ENCODE peak calls at places on chromosomes 16 and 17, in four cellular contexts. One of them, this sample, is unnamed. For H3K27me3 and H3K36me3, the result is how much of the 10 kb centered on the place peaks cover.

GRCh38 chr16:46673320-46674013 is 15.5 kb downstream of the VPS35 start:
- DNase-seq in GM23248: peak
- DNase-seq in HAP-1: peak
- DNase-seq in colonic mucosa: no peak
- DNase-seq in this sample: peak

GRCh38 chr17:78642707-78643106 is 65.5 kb upstream of the DNAH17 start:
- DNase-seq in GM23248: no peak
- DNase-seq in HAP-1: no peak
- DNase-seq in colonic mucosa: no peak
- DNase-seq in this sample: no peak

GRCh38 chr17:52751051-52751450 is 592.5 kb upstream of the CA10 start:
- DNase-seq in GM23248: no peak
- DNase-seq in HAP-1: no peak
- DNase-seq in colonic mucosa: no peak
- DNase-seq in this sample: no peak

GRCh38 chr17:8954339-8954738 is 11.2 kb downstream of the PIK3R5 start:
- DNase-seq in GM23248: no peak
- DNase-seq in HAP-1: no peak
- DNase-seq in colonic mucosa: peak
- DNase-seq in this sample: no peak

GRCh38 chr17:1604831-1605528 is 23.7 kb downstream of the SLC43A2 start:
- DNase-seq in GM23248: no peak
- DNase-seq in HAP-1: no peak
- DNase-seq in colonic mucosa: no peak
- DNase-seq in this sample: no peak

GRCh38 chr17:34254146-34254545 is 939 bp upstream of the CCL2 start:
- DNase-seq in GM23248: peak
- DNase-seq in HAP-1: peak
- DNase-seq in colonic mucosa: no peak
- DNase-seq in this sample: peak

GRCh38 chr17:35243459-35244204 is 760 bp downstream of the SLFN5 start:
- DNase-seq in GM23248: peak
- DNase-seq in HAP-1: peak
- DNase-seq in colonic mucosa: peak
- DNase-seq in this sample: peak

GRCh38 chr17:66301418-66301863 is 972 bp upstream of the PRKCA start:
- DNase-seq in GM23248: no peak
- DNase-seq in HAP-1: no peak
- DNase-seq in colonic mucosa: no peak
- DNase-seq in this sample: no peak

GRCh38 chr16:57519796-57520360 is 16.5 kb downstream of the CCDC102A start:
- DNase-seq in GM23248: peak
- DNase-seq in HAP-1: peak
- DNase-seq in colonic mucosa: peak
- DNase-seq in this sample: peak

GRCh38 chr17:69434164-69434579 is 19.7 kb downstream of the MAP2K6 start:
- DNase-seq in GM23248: no peak
- DNase-seq in HAP-1: peak
- DNase-seq in colonic mucosa: no peak
- DNase-seq in this sample: no peak

GRCh38 chr16:709651-710499 is 4.3 kb upstream of the FBXL16 start:
- DNase-seq in GM23248: peak
- DNase-seq in HAP-1: peak
- DNase-seq in colonic mucosa: no peak
- DNase-seq in this sample: peak

GRCh38 chr17:62714016-62714777 is 86.7 kb downstream of the MRC2 start:
- DNase-seq in GM23248: peak
- DNase-seq in HAP-1: peak
- DNase-seq in colonic mucosa: no peak
- DNase-seq in this sample: peak

GRCh38 chr17:78785663-78786057 is 3.6 kb upstream of the CYTH1 start:
- DNase-seq in GM23248: no peak
- DNase-seq in HAP-1: no peak
- DNase-seq in colonic mucosa: no peak
- DNase-seq in this sample: no peak

GRCh38 chr17:29760279-29760721 is 137.6 kb upstream of the CORO6 start:
- DNase-seq in GM23248: peak
- DNase-seq in HAP-1: no peak
- DNase-seq in colonic mucosa: no peak
- DNase-seq in this sample: no peak

GRCh38 chr17:73720187-73720834 is 76.1 kb upstream of the SDK2 start:
- DNase-seq in GM23248: no peak
- DNase-seq in HAP-1: no peak
- DNase-seq in colonic mucosa: no peak
- DNase-seq in this sample: no peak

GRCh38 chr16:75264999-75265910 is 13.8 kb upstream of the BCAR1 start:
- DNase-seq in GM23248: peak
- DNase-seq in HAP-1: peak
- DNase-seq in colonic mucosa: peak
- DNase-seq in this sample: peak

GRCh38 chr16:51434567-51435198 is 283.6 kb upstream of the SALL1 start:
- DNase-seq in GM23248: no peak
- DNase-seq in HAP-1: no peak
- DNase-seq in colonic mucosa: no peak
- DNase-seq in this sample: no peak

GRCh38 chr17:81380682-81381518 is 14.4 kb upstream of the BAHCC1 start:
- DNase-seq in GM23248: no peak
- DNase-seq in HAP-1: no peak
- DNase-seq in colonic mucosa: no peak
- DNase-seq in this sample: no peak

GRCh38 chr17:13428611-13429042 is 173.1 kb downstream of the HS3ST3A1 start:
- DNase-seq in GM23248: peak
- DNase-seq in HAP-1: no peak
- DNase-seq in colonic mucosa: no peak
- DNase-seq in this sample: no peak

GRCh38 chr16:4227040-4227332 is 14.9 kb downstream of the SRL start:
- DNase-seq in GM23248: no peak
- DNase-seq in HAP-1: no peak
- DNase-seq in colonic mucosa: no peak
- DNase-seq in this sample: no peak

GRCh38 chr16:67632415-67633172 is 12.3 kb upstream of the CARMIL2 start:
- DNase-seq in GM23248: no peak
- DNase-seq in HAP-1: no peak
- DNase-seq in colonic mucosa: no peak
- DNase-seq in this sample: no peak

GRCh38 chr16:10039220-10040096 is 142.8 kb downstream of the GRIN2A start:
- DNase-seq in GM23248: no peak
- DNase-seq in HAP-1: no peak
- DNase-seq in colonic mucosa: no peak
- DNase-seq in this sample: peak

GRCh38 chr17:78281249-78281865 is 49.9 kb downstream of the TMEM235 start:
- DNase-seq in GM23248: no peak
- DNase-seq in HAP-1: no peak
- DNase-seq in colonic mucosa: no peak
- DNase-seq in this sample: no peak

GRCh38 chr17:38617074-38617860 is 11.5 kb upstream of the SRCIN1 start:
- DNase-seq in GM23248: no peak
- DNase-seq in HAP-1: no peak
- DNase-seq in colonic mucosa: no peak
- DNase-seq in this sample: no peak

GRCh38 chr17:42135664-42136653 is 13.4 kb downstream of the HSPB9 start:
- DNase-seq in GM23248: peak
- DNase-seq in HAP-1: no peak
- DNase-seq in colonic mucosa: peak
- DNase-seq in this sample: peak

GRCh38 chr17:19004601-19005441 is at the start of gene FAM83G:
- DNase-seq in GM23248: peak
- DNase-seq in HAP-1: peak
- DNase-seq in colonic mucosa: peak
- DNase-seq in this sample: peak

GRCh38 chr17:73343168-73343634 is 31.4 kb upstream of the CDC42EP4 start:
- DNase-seq in GM23248: peak
- DNase-seq in HAP-1: peak
- DNase-seq in colonic mucosa: no peak
- DNase-seq in this sample: peak

GRCh38 chr16:74710401-74710800 is 9.7 kb upstream of the MLKL start:
- DNase-seq in GM23248: no peak
- DNase-seq in HAP-1: no peak
- DNase-seq in colonic mucosa: no peak
- DNase-seq in this sample: no peak

GRCh38 chr16:2243781-2244180 is 7.5 kb downstream of the DNASE1L2 start:
- DNase-seq in GM23248: no peak
- DNase-seq in HAP-1: no peak
- DNase-seq in colonic mucosa: no peak
- DNase-seq in this sample: no peak

DNA sequence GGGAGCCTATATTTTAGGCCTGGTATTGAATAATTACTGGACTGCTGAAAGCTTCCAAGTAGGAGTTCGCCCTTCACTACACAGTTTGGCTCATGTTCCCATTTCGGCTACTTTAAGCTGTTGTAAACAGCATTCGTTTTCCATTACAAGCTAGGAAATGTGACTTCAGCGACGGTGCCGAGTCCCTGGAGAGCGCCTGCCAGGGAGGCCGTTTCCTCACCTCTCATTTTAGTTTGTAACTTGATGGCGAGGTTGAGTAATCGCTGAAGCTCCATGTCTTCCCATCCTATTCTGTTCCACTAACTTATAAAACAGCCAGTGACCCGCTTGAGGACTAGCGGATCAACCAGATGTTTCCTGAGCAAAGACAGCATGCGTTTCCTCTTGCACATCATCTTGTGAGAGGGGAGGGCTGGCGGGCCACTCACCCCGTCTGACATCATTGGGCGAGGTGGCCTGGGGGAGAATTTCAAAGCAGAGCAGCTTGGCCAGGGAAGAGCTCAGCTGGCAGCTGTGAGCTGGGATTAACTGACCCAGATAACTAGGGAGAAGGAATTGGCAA is 32.9 kb downstream of the PCTP start:
- DNase-seq in GM23248: peak
- DNase-seq in HAP-1: no peak
- DNase-seq in colonic mucosa: peak
- DNase-seq in this sample: peak
- H3K4me3 ChIP-seq in GM23248: peak
- H3K4me3 ChIP-seq in HAP-1: no peak
- H3K4me3 ChIP-seq in colonic mucosa: no peak
- H3K4me3 ChIP-seq in this sample: no peak

GRCh38 chr17:6467567-6467966 is 23.3 kb downstream of the PIMREG start:
- DNase-seq in GM23248: no peak
- DNase-seq in HAP-1: no peak
- DNase-seq in colonic mucosa: no peak
- DNase-seq in this sample: no peak
- H3K27me3 ChIP-seq in GM23248: under half
- H3K27me3 ChIP-seq in HAP-1: under half
- H3K27me3 ChIP-seq in colonic mucosa: under half
- H3K27me3 ChIP-seq in this sample: under half

DNA sequence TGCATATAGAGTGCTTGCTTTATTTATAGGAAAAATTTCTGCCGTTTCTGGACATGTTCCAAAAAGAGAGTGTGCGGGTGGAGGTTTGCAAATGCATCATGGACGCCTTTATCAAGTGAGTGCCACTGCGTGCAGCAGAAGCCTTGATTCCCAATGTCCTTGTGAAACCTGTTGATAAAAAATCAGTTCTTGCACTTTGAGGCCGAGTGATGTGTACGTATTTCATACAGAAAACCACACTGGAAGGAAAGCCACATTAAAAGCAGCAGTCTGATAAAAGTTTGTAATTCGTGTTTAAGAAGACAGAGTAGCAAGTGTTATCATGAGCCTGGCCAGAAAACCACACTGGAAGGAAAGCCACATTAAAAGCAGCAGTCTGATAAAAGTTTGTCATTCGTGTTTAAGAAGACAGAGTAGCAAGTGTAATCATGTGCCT is 78.0 kb downstream of the KNOP1 start:
- DNase-seq in GM23248: no peak
- DNase-seq in HAP-1: no peak
- DNase-seq in colonic mucosa: no peak
- DNase-seq in this sample: no peak
- H3K36me3 ChIP-seq in GM23248: under half
- H3K36me3 ChIP-seq in HAP-1: under half
- H3K36me3 ChIP-seq in colonic mucosa: under half
- H3K36me3 ChIP-seq in this sample: under half

GRCh38 chr17:58245428-58246103 is 7.2 kb downstream of the LPO start:
- DNase-seq in GM23248: peak
- DNase-seq in HAP-1: no peak
- DNase-seq in colonic mucosa: no peak
- DNase-seq in this sample: no peak

GRCh38 chr17:58247511-58248363 is 9.4 kb downstream of the LPO start:
- DNase-seq in GM23248: no peak
- DNase-seq in HAP-1: no peak
- DNase-seq in colonic mucosa: no peak
- DNase-seq in this sample: no peak

GRCh38 chr17:58242171-58242784 is 3.9 kb downstream of the LPO start:
- DNase-seq in GM23248: no peak
- DNase-seq in HAP-1: no peak
- DNase-seq in colonic mucosa: no peak
- DNase-seq in this sample: peak

GRCh38 chr17:58246104-58246740 is 7.8 kb downstream of the LPO start:
- DNase-seq in GM23248: no peak
- DNase-seq in HAP-1: no peak
- DNase-seq in colonic mucosa: no peak
- DNase-seq in this sample: no peak

GRCh38 chr17:58244958-58245357 is 6.6 kb downstream of the LPO start:
- DNase-seq in GM23248: no peak
- DNase-seq in HAP-1: no peak
- DNase-seq in colonic mucosa: no peak
- DNase-seq in this sample: no peak
- H3K4me3 ChIP-seq in GM23248: no peak
- H3K4me3 ChIP-seq in HAP-1: no peak
- H3K4me3 ChIP-seq in colonic mucosa: no peak
- H3K4me3 ChIP-seq in this sample: no peak

GRCh38 chr17:48570325-48571023 is 7.7 kb downstream of the HOXB4 start:
- DNase-seq in GM23248: peak
- DNase-seq in HAP-1: no peak
- DNase-seq in colonic mucosa: no peak
- DNase-seq in this sample: no peak

GRCh38 chr17:48567646-48568354 is 10.3 kb downstream of the HOXB4 start:
- DNase-seq in GM23248: no peak
- DNase-seq in HAP-1: no peak
- DNase-seq in colonic mucosa: no peak
- DNase-seq in this sample: no peak

GRCh38 chr17:48571024-48571818 is 6.9 kb downstream of the HOXB4 start:
- DNase-seq in GM23248: peak
- DNase-seq in HAP-1: no peak
- DNase-seq in colonic mucosa: no peak
- DNase-seq in this sample: peak

GRCh38 chr17:48568499-48569259 is 9.5 kb downstream of the HOXB4 start:
- DNase-seq in GM23248: no peak
- DNase-seq in HAP-1: no peak
- DNase-seq in colonic mucosa: no peak
- DNase-seq in this sample: no peak

DNA sequence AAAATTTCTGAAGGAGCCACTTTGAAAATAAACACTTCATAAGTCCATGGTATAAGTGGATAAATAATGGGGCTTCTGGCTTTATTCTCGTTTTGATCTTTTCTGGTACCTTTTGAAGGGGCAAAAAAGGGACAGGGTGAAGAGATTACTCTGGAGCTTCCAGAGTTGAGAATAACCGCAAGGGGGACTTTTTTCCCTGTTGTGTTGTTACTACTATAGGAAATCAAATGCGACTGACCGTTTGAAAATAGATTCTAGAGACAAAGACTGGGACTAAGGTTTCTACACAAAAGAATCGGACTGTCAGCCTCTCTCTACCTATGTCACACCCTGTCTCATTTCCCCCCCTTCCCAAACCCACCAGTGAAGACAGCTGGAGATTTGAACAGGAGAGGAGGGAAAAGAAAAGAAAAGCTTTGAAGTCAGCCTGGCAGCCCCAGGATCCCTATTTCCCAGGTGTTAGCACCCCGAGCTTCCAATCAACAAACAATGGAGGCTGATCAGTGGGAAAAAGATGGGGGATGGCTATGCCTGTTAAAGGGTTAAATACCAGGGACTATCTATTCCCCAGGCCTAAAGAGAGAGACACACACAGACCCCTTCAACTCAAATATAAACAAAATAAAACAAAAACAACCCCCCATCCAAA is 8.3 kb downstream of the HOXB4 start:
- DNase-seq in GM23248: no peak
- DNase-seq in HAP-1: no peak
- DNase-seq in colonic mucosa: no peak
- DNase-seq in this sample: no peak
- H3K27me3 ChIP-seq in GM23248: under half
- H3K27me3 ChIP-seq in HAP-1: under half
- H3K27me3 ChIP-seq in colonic mucosa: under half
- H3K27me3 ChIP-seq in this sample: under half